ENCODE peak calls at places on chromosomes 7 and 10, in six cellular contexts. One of them, this sample, is unnamed.

GRCh38 chr7:112421666-112422486 is 28.4 kb upstream of the IFRD1 start:
- DNase-seq in nephron progenitor cell: no peak
- DNase-seq in psoas muscle: no peak
- DNase-seq in astrocyte: no peak
- DNase-seq in RWPE1: no peak
- DNase-seq in CD4-positive, alpha-beta T cell: no peak
- DNase-seq in this sample: no peak

GRCh38 chr7:137661634-137662033 is 185.1 kb downstream of the DGKI start:
- DNase-seq in CD4-positive, alpha-beta T cell: no peak
- DNase-seq in RWPE1: no peak
- DNase-seq in astrocyte: no peak
- DNase-seq in nephron progenitor cell: no peak
- DNase-seq in psoas muscle: no peak
- DNase-seq in this sample: no peak

GRCh38 chr7:131235489-131236317 is 92.0 kb upstream of the MKLN1 start:
- DNase-seq in astrocyte: peak
- DNase-seq in CD4-positive, alpha-beta T cell: peak
- DNase-seq in RWPE1: peak
- DNase-seq in psoas muscle: no peak
- DNase-seq in nephron progenitor cell: no peak
- DNase-seq in this sample: no peak

GRCh38 chr7:78011642-78012041 is 213.1 kb downstream of the PHTF2 start:
- DNase-seq in astrocyte: no peak
- DNase-seq in psoas muscle: no peak
- DNase-seq in nephron progenitor cell: no peak
- DNase-seq in RWPE1: no peak
- DNase-seq in CD4-positive, alpha-beta T cell: no peak
- DNase-seq in this sample: no peak

GRCh38 chr10:8050561-8051108 is 3.9 kb upstream of the GATA3 start:
- DNase-seq in RWPE1: no peak
- DNase-seq in CD4-positive, alpha-beta T cell: no peak
- DNase-seq in astrocyte: no peak
- DNase-seq in psoas muscle: peak
- DNase-seq in nephron progenitor cell: peak
- DNase-seq in this sample: no peak

GRCh38 chr10:101079874-101080273 is 18.1 kb downstream of the KAZALD1 start:
- DNase-seq in RWPE1: no peak
- DNase-seq in nephron progenitor cell: no peak
- DNase-seq in psoas muscle: no peak
- DNase-seq in astrocyte: no peak
- DNase-seq in CD4-positive, alpha-beta T cell: no peak
- DNase-seq in this sample: no peak

GRCh38 chr7:114973147-114973546 is 51.3 kb downstream of the MDFIC start:
- DNase-seq in psoas muscle: no peak
- DNase-seq in nephron progenitor cell: no peak
- DNase-seq in astrocyte: peak
- DNase-seq in CD4-positive, alpha-beta T cell: no peak
- DNase-seq in RWPE1: no peak
- DNase-seq in this sample: no peak

GRCh38 chr10:94425942-94426341 is 23.6 kb downstream of the TBC1D12 start:
- DNase-seq in astrocyte: no peak
- DNase-seq in nephron progenitor cell: no peak
- DNase-seq in RWPE1: no peak
- DNase-seq in psoas muscle: no peak
- DNase-seq in CD4-positive, alpha-beta T cell: no peak
- DNase-seq in this sample: no peak

GRCh38 chr7:66631471-66631870 is 2.8 kb downstream of the KCTD7 start:
- DNase-seq in nephron progenitor cell: no peak
- DNase-seq in CD4-positive, alpha-beta T cell: no peak
- DNase-seq in astrocyte: peak
- DNase-seq in RWPE1: no peak
- DNase-seq in psoas muscle: no peak
- DNase-seq in this sample: no peak

GRCh38 chr10:91635401-91636400 is 2.8 kb upstream of the PPP1R3C start:
- DNase-seq in nephron progenitor cell: peak
- DNase-seq in psoas muscle: no peak
- DNase-seq in astrocyte: peak
- DNase-seq in RWPE1: peak
- DNase-seq in CD4-positive, alpha-beta T cell: peak
- DNase-seq in this sample: peak

GRCh38 chr7:130131191-130131834 is 61.0 kb downstream of the KLHDC10 start:
- DNase-seq in nephron progenitor cell: no peak
- DNase-seq in psoas muscle: no peak
- DNase-seq in astrocyte: no peak
- DNase-seq in CD4-positive, alpha-beta T cell: no peak
- DNase-seq in RWPE1: no peak
- DNase-seq in this sample: no peak

GRCh38 chr10:381805-382204 is 246.6 kb downstream of the ZMYND11 start:
- DNase-seq in CD4-positive, alpha-beta T cell: no peak
- DNase-seq in nephron progenitor cell: no peak
- DNase-seq in psoas muscle: no peak
- DNase-seq in RWPE1: no peak
- DNase-seq in astrocyte: no peak
- DNase-seq in this sample: no peak

GRCh38 chr10:15262036-15262713 is 93.7 kb upstream of the NMT2 start:
- DNase-seq in CD4-positive, alpha-beta T cell: no peak
- DNase-seq in nephron progenitor cell: no peak
- DNase-seq in RWPE1: peak
- DNase-seq in psoas muscle: no peak
- DNase-seq in astrocyte: peak
- DNase-seq in this sample: no peak

GRCh38 chr7:6128205-6128604 is 97.0 kb downstream of the ANKRD61 start:
- DNase-seq in CD4-positive, alpha-beta T cell: no peak
- DNase-seq in psoas muscle: no peak
- DNase-seq in astrocyte: peak
- DNase-seq in nephron progenitor cell: no peak
- DNase-seq in RWPE1: no peak
- DNase-seq in this sample: no peak

GRCh38 chr7:108097703-108098102 is 32.5 kb downstream of the LAMB4 start:
- DNase-seq in RWPE1: peak
- DNase-seq in psoas muscle: no peak
- DNase-seq in CD4-positive, alpha-beta T cell: no peak
- DNase-seq in astrocyte: no peak
- DNase-seq in nephron progenitor cell: no peak
- DNase-seq in this sample: no peak

GRCh38 chr7:40715053-40715430 is 580.2 kb downstream of the SUGCT start:
- DNase-seq in CD4-positive, alpha-beta T cell: no peak
- DNase-seq in psoas muscle: no peak
- DNase-seq in RWPE1: no peak
- DNase-seq in astrocyte: peak
- DNase-seq in nephron progenitor cell: no peak
- DNase-seq in this sample: no peak

GRCh38 chr10:599767-600166 is 89.7 kb downstream of the DIP2C start:
- DNase-seq in astrocyte: no peak
- DNase-seq in RWPE1: no peak
- DNase-seq in nephron progenitor cell: no peak
- DNase-seq in psoas muscle: no peak
- DNase-seq in CD4-positive, alpha-beta T cell: no peak
- DNase-seq in this sample: no peak

GRCh38 chr10:28674782-28675181 is 2.5 kb upstream of the BAMBI start:
- DNase-seq in CD4-positive, alpha-beta T cell: no peak
- DNase-seq in psoas muscle: no peak
- DNase-seq in RWPE1: no peak
- DNase-seq in nephron progenitor cell: no peak
- DNase-seq in astrocyte: no peak
- DNase-seq in this sample: no peak

GRCh38 chr10:28677889-28678686 is 767 bp downstream of the BAMBI start:
- DNase-seq in astrocyte: peak
- DNase-seq in psoas muscle: peak
- DNase-seq in CD4-positive, alpha-beta T cell: no peak
- DNase-seq in nephron progenitor cell: peak
- DNase-seq in RWPE1: no peak
- DNase-seq in this sample: no peak

GRCh38 chr10:28676968-28677888 is at the start of gene BAMBI:
- DNase-seq in astrocyte: peak
- DNase-seq in psoas muscle: peak
- DNase-seq in CD4-positive, alpha-beta T cell: peak
- DNase-seq in RWPE1: peak
- DNase-seq in nephron progenitor cell: peak
- DNase-seq in this sample: peak

GRCh38 chr10:28678687-28679457 is 1.6 kb downstream of the BAMBI start:
- DNase-seq in nephron progenitor cell: no peak
- DNase-seq in psoas muscle: no peak
- DNase-seq in RWPE1: no peak
- DNase-seq in astrocyte: peak
- DNase-seq in CD4-positive, alpha-beta T cell: no peak
- DNase-seq in this sample: no peak

DNA sequence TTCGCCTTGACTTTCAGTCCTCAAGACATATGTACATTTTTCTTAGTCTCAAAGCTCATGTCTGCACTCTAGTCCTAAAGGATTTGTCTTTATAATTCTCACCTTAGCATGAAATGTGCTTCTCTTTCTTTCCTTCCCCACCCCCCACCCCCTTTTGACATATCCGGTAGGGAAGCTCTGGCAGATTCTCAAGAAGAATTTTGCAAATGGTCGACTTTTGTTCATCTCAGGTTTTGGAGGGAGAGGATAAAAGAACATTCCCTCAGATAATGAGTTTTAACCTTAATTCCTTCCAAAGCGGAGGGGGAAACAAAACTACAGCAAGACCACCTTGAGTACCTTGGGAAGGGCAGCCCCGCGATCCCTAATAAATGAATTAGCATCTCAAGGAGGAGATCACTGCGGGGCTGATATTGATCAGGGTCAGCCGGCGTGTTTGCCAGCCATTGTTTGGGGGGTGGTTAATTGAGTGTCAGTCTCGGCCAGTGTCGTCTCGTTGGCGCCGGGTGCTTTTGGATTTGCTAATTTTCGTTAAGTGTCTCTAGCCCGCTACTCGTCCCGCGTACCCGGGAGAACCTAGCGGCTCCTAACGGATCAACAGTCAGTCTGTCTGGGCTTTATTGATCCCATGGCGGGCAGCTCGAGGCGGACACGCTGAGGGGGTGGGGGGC is 889 bp upstream of the BAMBI start:
- DNase-seq in CD4-positive, alpha-beta T cell: no peak
- DNase-seq in RWPE1: no peak
- DNase-seq in nephron progenitor cell: peak
- DNase-seq in astrocyte: no peak
- DNase-seq in psoas muscle: no peak
- DNase-seq in this sample: no peak
- TF ChIP-seq CTCF in CD4-positive, alpha-beta T cell: no peak
- TF ChIP-seq CTCF in RWPE1: no peak
- TF ChIP-seq CTCF in nephron progenitor cell: no peak
- TF ChIP-seq CTCF in astrocyte: no peak
- TF ChIP-seq CTCF in psoas muscle: no peak
- TF ChIP-seq CTCF in this sample: no peak

DNA sequence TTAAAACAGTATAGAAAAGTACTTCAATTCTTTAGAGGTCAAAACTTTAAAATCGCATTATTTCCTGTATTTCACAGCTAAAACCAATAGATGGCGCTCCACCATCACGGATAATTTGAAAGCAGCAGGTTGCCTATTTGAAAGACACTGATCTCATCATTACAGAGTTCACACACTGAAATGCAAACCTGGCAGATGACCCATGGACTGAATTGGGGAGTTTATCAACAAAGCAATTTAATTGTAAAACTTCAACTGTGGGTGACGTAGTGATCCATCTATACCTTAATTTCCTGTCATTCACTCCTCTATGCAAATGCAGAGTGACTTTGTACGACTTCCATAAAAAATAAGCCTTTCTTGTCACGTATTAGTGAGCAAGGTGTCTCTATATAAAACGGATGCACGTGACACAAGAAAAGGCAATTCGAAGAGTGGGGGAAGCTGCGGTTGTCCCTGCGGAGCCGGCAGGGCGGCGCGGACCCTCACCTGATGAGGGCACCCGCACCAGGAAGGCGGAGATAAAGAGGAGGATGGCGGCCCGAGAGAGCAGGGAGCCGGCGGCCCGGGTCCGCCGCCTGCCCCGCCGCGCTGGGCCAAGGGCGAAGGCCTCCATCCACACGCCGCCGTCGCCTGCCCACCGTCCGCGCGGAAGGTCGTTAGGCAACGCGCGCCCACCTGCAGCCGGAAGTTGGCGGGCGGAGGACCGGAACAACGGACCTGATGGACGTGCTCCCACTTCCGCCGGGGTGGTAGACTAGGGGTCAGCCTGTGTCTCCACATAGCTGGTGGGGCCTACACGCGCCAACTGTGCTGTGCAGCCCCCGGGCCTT is at the start of gene ZPBP:
- DNase-seq in RWPE1: peak
- DNase-seq in astrocyte: peak
- DNase-seq in nephron progenitor cell: peak
- DNase-seq in CD4-positive, alpha-beta T cell: peak
- DNase-seq in psoas muscle: peak
- DNase-seq in this sample: no peak
- TF ChIP-seq CTCF in RWPE1: peak
- TF ChIP-seq CTCF in astrocyte: peak
- TF ChIP-seq CTCF in nephron progenitor cell: peak
- TF ChIP-seq CTCF in CD4-positive, alpha-beta T cell: peak
- TF ChIP-seq CTCF in psoas muscle: peak
- TF ChIP-seq CTCF in this sample: peak

DNA sequence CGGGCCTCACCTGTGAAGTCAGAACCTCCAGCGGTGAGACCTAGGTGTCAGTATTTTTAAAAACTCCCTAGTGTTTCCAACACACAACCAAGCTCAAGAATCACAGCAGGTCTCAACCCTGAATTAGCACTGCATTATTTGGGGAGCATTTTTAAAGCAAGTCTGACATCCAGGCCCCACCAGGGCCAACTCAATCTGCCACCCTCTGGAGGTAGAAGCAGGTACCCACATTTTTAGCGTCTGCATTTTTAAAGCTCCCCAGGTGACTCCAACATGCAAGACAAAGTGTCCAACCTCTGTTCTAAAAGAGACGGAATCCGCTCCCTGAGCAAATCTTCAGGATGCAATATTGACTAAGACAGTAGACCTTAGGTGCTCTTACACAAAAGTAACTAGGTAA is 225.7 kb downstream of the TNS3 start:
- DNase-seq in nephron progenitor cell: no peak
- DNase-seq in CD4-positive, alpha-beta T cell: no peak
- DNase-seq in RWPE1: no peak
- DNase-seq in psoas muscle: no peak
- DNase-seq in astrocyte: no peak
- DNase-seq in this sample: no peak
- TF ChIP-seq CTCF in nephron progenitor cell: no peak
- TF ChIP-seq CTCF in CD4-positive, alpha-beta T cell: no peak
- TF ChIP-seq CTCF in RWPE1: no peak
- TF ChIP-seq CTCF in psoas muscle: no peak
- TF ChIP-seq CTCF in astrocyte: no peak
- TF ChIP-seq CTCF in this sample: no peak

GRCh38 chr7:2148814-2149213 is 83.9 kb downstream of the MAD1L1 start:
- DNase-seq in psoas muscle: no peak
- DNase-seq in RWPE1: no peak
- DNase-seq in CD4-positive, alpha-beta T cell: no peak
- DNase-seq in nephron progenitor cell: no peak
- DNase-seq in astrocyte: no peak
- DNase-seq in this sample: no peak

GRCh38 chr7:2146676-2147472 is 85.9 kb downstream of the MAD1L1 start:
- DNase-seq in nephron progenitor cell: no peak
- DNase-seq in RWPE1: no peak
- DNase-seq in astrocyte: no peak
- DNase-seq in CD4-positive, alpha-beta T cell: no peak
- DNase-seq in psoas muscle: no peak
- DNase-seq in this sample: no peak

GRCh38 chr7:2149672-2150444 is 82.9 kb downstream of the MAD1L1 start:
- DNase-seq in psoas muscle: peak
- DNase-seq in nephron progenitor cell: no peak
- DNase-seq in astrocyte: no peak
- DNase-seq in RWPE1: no peak
- DNase-seq in CD4-positive, alpha-beta T cell: no peak
- DNase-seq in this sample: no peak

GRCh38 chr7:2145835-2146580 is 86.7 kb downstream of the MAD1L1 start:
- DNase-seq in nephron progenitor cell: no peak
- DNase-seq in RWPE1: no peak
- DNase-seq in CD4-positive, alpha-beta T cell: no peak
- DNase-seq in psoas muscle: no peak
- DNase-seq in astrocyte: no peak
- DNase-seq in this sample: no peak

GRCh38 chr7:2148189-2148588 is 84.6 kb downstream of the MAD1L1 start:
- DNase-seq in nephron progenitor cell: no peak
- DNase-seq in RWPE1: no peak
- DNase-seq in CD4-positive, alpha-beta T cell: no peak
- DNase-seq in psoas muscle: no peak
- DNase-seq in astrocyte: no peak
- DNase-seq in this sample: no peak
- TF ChIP-seq CTCF in nephron progenitor cell: no peak
- TF ChIP-seq CTCF in RWPE1: no peak
- TF ChIP-seq CTCF in CD4-positive, alpha-beta T cell: no peak
- TF ChIP-seq CTCF in psoas muscle: no peak
- TF ChIP-seq CTCF in astrocyte: no peak
- TF ChIP-seq CTCF in this sample: no peak

This sample was measured in mesothelial cell of epicardium.